ENCODE peak calls at places on chromosome 2, in ten cellular contexts. One of them, this sample, is unnamed.
A peak's percentile ranks its signal among the peaks of the same experiment; 100 is the strongest.

GRCh38 chr2:190583507-190584337 is 49.2 kb upstream of the NEMP2 start:
- DNase-seq in stimulated activated CD8-positive, alpha-beta memory T cell treated with anti-CD3 and anti-CD28 coated beads, Interleukin-4, amount 100 ng/mL, for 1 hour: no peak
- DNase-seq in AML-193: no peak
- DNase-seq in cerebellar nuclear complex: no peak
- DNase-seq in NCI-H1092 treated with DMSO at 0.1 percent for 48 hours: no peak
- DNase-seq in memory B cell: no peak
- DNase-seq in islet precursor cell: no peak
- DNase-seq in amniotic stem cell: no peak
- DNase-seq in SHP77: peak; percentile 23
- DNase-seq in naive thymus-derived CD4-positive, alpha-beta T cell: no peak
- DNase-seq in this sample: no peak

GRCh38 chr2:6452702-6453481 is 412.8 kb downstream of the CMPK2 start:
- DNase-seq in NCI-H1092 treated with DMSO at 0.1 percent for 48 hours: no peak
- DNase-seq in cerebellar nuclear complex: no peak
- DNase-seq in AML-193: no peak
- DNase-seq in memory B cell: no peak
- DNase-seq in amniotic stem cell: no peak
- DNase-seq in islet precursor cell: peak; percentile 61
- DNase-seq in naive thymus-derived CD4-positive, alpha-beta T cell: no peak
- DNase-seq in SHP77: no peak
- DNase-seq in stimulated activated CD8-positive, alpha-beta memory T cell treated with anti-CD3 and anti-CD28 coated beads, Interleukin-4, amount 100 ng/mL, for 1 hour: no peak
- DNase-seq in this sample: no peak

GRCh38 chr2:219010162-219010756 is 17.0 kb upstream of the CRYBA2 start:
- DNase-seq in naive thymus-derived CD4-positive, alpha-beta T cell: no peak
- DNase-seq in amniotic stem cell: no peak
- DNase-seq in NCI-H1092 treated with DMSO at 0.1 percent for 48 hours: peak; percentile 21
- DNase-seq in cerebellar nuclear complex: no peak
- DNase-seq in AML-193: no peak
- DNase-seq in SHP77: peak; percentile 67
- DNase-seq in memory B cell: no peak
- DNase-seq in islet precursor cell: no peak
- DNase-seq in stimulated activated CD8-positive, alpha-beta memory T cell treated with anti-CD3 and anti-CD28 coated beads, Interleukin-4, amount 100 ng/mL, for 1 hour: no peak
- DNase-seq in this sample: no peak

GRCh38 chr2:242059566-242059965 is 190.0 kb downstream of the RTP5 start:
- DNase-seq in cerebellar nuclear complex: no peak
- DNase-seq in naive thymus-derived CD4-positive, alpha-beta T cell: no peak
- DNase-seq in islet precursor cell: peak; percentile 13
- DNase-seq in NCI-H1092 treated with DMSO at 0.1 percent for 48 hours: no peak
- DNase-seq in SHP77: no peak
- DNase-seq in stimulated activated CD8-positive, alpha-beta memory T cell treated with anti-CD3 and anti-CD28 coated beads, Interleukin-4, amount 100 ng/mL, for 1 hour: no peak
- DNase-seq in AML-193: no peak
- DNase-seq in memory B cell: no peak
- DNase-seq in amniotic stem cell: no peak
- DNase-seq in this sample: no peak

GRCh38 chr2:215982465-215982875 is 30.9 kb downstream of the MREG start:
- DNase-seq in cerebellar nuclear complex: no peak
- DNase-seq in naive thymus-derived CD4-positive, alpha-beta T cell: no peak
- DNase-seq in memory B cell: no peak
- DNase-seq in stimulated activated CD8-positive, alpha-beta memory T cell treated with anti-CD3 and anti-CD28 coated beads, Interleukin-4, amount 100 ng/mL, for 1 hour: no peak
- DNase-seq in NCI-H1092 treated with DMSO at 0.1 percent for 48 hours: no peak
- DNase-seq in SHP77: peak; percentile 90
- DNase-seq in AML-193: no peak
- DNase-seq in amniotic stem cell: no peak
- DNase-seq in islet precursor cell: peak; percentile 49
- DNase-seq in this sample: no peak

GRCh38 chr2:153509133-153509532 is 30.6 kb upstream of the RPRM start:
- DNase-seq in AML-193: no peak
- DNase-seq in islet precursor cell: no peak
- DNase-seq in naive thymus-derived CD4-positive, alpha-beta T cell: no peak
- DNase-seq in SHP77: no peak
- DNase-seq in cerebellar nuclear complex: no peak
- DNase-seq in stimulated activated CD8-positive, alpha-beta memory T cell treated with anti-CD3 and anti-CD28 coated beads, Interleukin-4, amount 100 ng/mL, for 1 hour: no peak
- DNase-seq in amniotic stem cell: no peak
- DNase-seq in NCI-H1092 treated with DMSO at 0.1 percent for 48 hours: no peak
- DNase-seq in memory B cell: no peak
- DNase-seq in this sample: no peak

GRCh38 chr2:46737577-46737976 is 178.0 kb downstream of the MCFD2 start:
- DNase-seq in amniotic stem cell: no peak
- DNase-seq in AML-193: no peak
- DNase-seq in cerebellar nuclear complex: no peak
- DNase-seq in naive thymus-derived CD4-positive, alpha-beta T cell: no peak
- DNase-seq in stimulated activated CD8-positive, alpha-beta memory T cell treated with anti-CD3 and anti-CD28 coated beads, Interleukin-4, amount 100 ng/mL, for 1 hour: no peak
- DNase-seq in memory B cell: no peak
- DNase-seq in NCI-H1092 treated with DMSO at 0.1 percent for 48 hours: no peak
- DNase-seq in islet precursor cell: no peak
- DNase-seq in SHP77: peak; percentile 27
- DNase-seq in this sample: no peak

GRCh38 chr2:24508878-24509277 is 17.8 kb downstream of the NCOA1 start:
- DNase-seq in NCI-H1092 treated with DMSO at 0.1 percent for 48 hours: no peak
- DNase-seq in amniotic stem cell: no peak
- DNase-seq in AML-193: peak; percentile 57
- DNase-seq in naive thymus-derived CD4-positive, alpha-beta T cell: no peak
- DNase-seq in islet precursor cell: no peak
- DNase-seq in stimulated activated CD8-positive, alpha-beta memory T cell treated with anti-CD3 and anti-CD28 coated beads, Interleukin-4, amount 100 ng/mL, for 1 hour: no peak
- DNase-seq in cerebellar nuclear complex: no peak
- DNase-seq in SHP77: no peak
- DNase-seq in memory B cell: no peak
- DNase-seq in this sample: no peak

GRCh38 chr2:232488097-232488711 is 570 bp upstream of the ECEL1 start:
- DNase-seq in cerebellar nuclear complex: no peak
- DNase-seq in SHP77: no peak
- DNase-seq in islet precursor cell: no peak
- DNase-seq in amniotic stem cell: no peak
- DNase-seq in memory B cell: no peak
- DNase-seq in AML-193: no peak
- DNase-seq in stimulated activated CD8-positive, alpha-beta memory T cell treated with anti-CD3 and anti-CD28 coated beads, Interleukin-4, amount 100 ng/mL, for 1 hour: no peak
- DNase-seq in naive thymus-derived CD4-positive, alpha-beta T cell: no peak
- DNase-seq in NCI-H1092 treated with DMSO at 0.1 percent for 48 hours: no peak
- DNase-seq in this sample: no peak

GRCh38 chr2:26295511-26295910 is 50.4 kb upstream of the SELENOI start:
- DNase-seq in amniotic stem cell: no peak
- DNase-seq in SHP77: no peak
- DNase-seq in stimulated activated CD8-positive, alpha-beta memory T cell treated with anti-CD3 and anti-CD28 coated beads, Interleukin-4, amount 100 ng/mL, for 1 hour: no peak
- DNase-seq in islet precursor cell: no peak
- DNase-seq in AML-193: no peak
- DNase-seq in naive thymus-derived CD4-positive, alpha-beta T cell: no peak
- DNase-seq in memory B cell: no peak
- DNase-seq in NCI-H1092 treated with DMSO at 0.1 percent for 48 hours: no peak
- DNase-seq in cerebellar nuclear complex: no peak
- DNase-seq in this sample: no peak

GRCh38 chr2:4091869-4092268 is 388.5 kb downstream of the DCDC2C start:
- DNase-seq in amniotic stem cell: no peak
- DNase-seq in SHP77: no peak
- DNase-seq in memory B cell: no peak
- DNase-seq in naive thymus-derived CD4-positive, alpha-beta T cell: no peak
- DNase-seq in cerebellar nuclear complex: no peak
- DNase-seq in AML-193: no peak
- DNase-seq in stimulated activated CD8-positive, alpha-beta memory T cell treated with anti-CD3 and anti-CD28 coated beads, Interleukin-4, amount 100 ng/mL, for 1 hour: no peak
- DNase-seq in islet precursor cell: no peak
- DNase-seq in NCI-H1092 treated with DMSO at 0.1 percent for 48 hours: no peak
- DNase-seq in this sample: no peak

GRCh38 chr2:9110893-9111569 is 95.6 kb upstream of the ASAP2 start:
- DNase-seq in memory B cell: no peak
- DNase-seq in amniotic stem cell: no peak
- DNase-seq in stimulated activated CD8-positive, alpha-beta memory T cell treated with anti-CD3 and anti-CD28 coated beads, Interleukin-4, amount 100 ng/mL, for 1 hour: no peak
- DNase-seq in AML-193: no peak
- DNase-seq in islet precursor cell: peak; percentile 91
- DNase-seq in cerebellar nuclear complex: no peak
- DNase-seq in NCI-H1092 treated with DMSO at 0.1 percent for 48 hours: no peak
- DNase-seq in SHP77: peak; percentile 48
- DNase-seq in naive thymus-derived CD4-positive, alpha-beta T cell: no peak
- DNase-seq in this sample: no peak

This sample was measured in NK-92 treated with Interleukin-12 subunit alpha and Interleukin-12 subunit beta, amount 100 ng/mL, for 24 hours.